ENCODE peak calls at places on chromosomes 1 and 21, in five cellular contexts. S is A673, W is fibroblast of lung, G is AG04450, U is colonic mucosa. R is an unnamed sample.

GRCh38 chr1:17691147-17691634 is 63.9 kb upstream of the ACTL8 start:
- DNase-seq in S (no peak), W (no peak), G (no peak), U (no peak), R (no peak)

GRCh38 chr21:46084709-46085108 is 13.2 kb upstream of the COL6A2 start:
- DNase-seq in S (no peak), W (no peak), G (no peak), U (no peak), R (no peak)

GRCh38 chr1:26126321-26127084 is 14.9 kb downstream of the PDIK1L start:
- DNase-seq in S (peak; percentile 42), W (peak; percentile 70), G (no peak), U (peak; percentile 73), R (no peak)

GRCh38 chr1:234631721-234632125 is 21.7 kb upstream of the IRF2BP2 start:
- DNase-seq in S (peak; percentile 5), W (peak; percentile 95), G (no peak), U (peak; percentile 11), R (no peak)

GRCh38 chr1:180507826-180508724 is 5.7 kb upstream of the ACBD6 start:
- DNase-seq in S (peak; percentile 29), W (peak; percentile 77), G (peak; percentile 85), U (no peak), R (no peak)

GRCh38 chr1:87428883-87429282 is 100.2 kb downstream of the LMO4 start:
- DNase-seq in S (no peak), W (no peak), G (no peak), U (no peak), R (no peak)

GRCh38 chr1:77126309-77126708 is 92.9 kb downstream of the PIGK start:
- DNase-seq in S (peak; percentile 68), W (peak; percentile 67), G (peak; percentile 46), U (no peak), R (no peak)

GRCh38 chr1:119898520-119898919 is 2.2 kb upstream of the ADAM30 start:
- DNase-seq in S (no peak), W (no peak), G (no peak), U (no peak), R (no peak)

GRCh38 chr1:168918860-168919741 is 187.4 kb upstream of the ATP1B1 start:
- DNase-seq in S (no peak), W (no peak), G (no peak), U (no peak), R (no peak)

GRCh38 chr1:202279806-202280205 is 61.9 kb downstream of the UBE2T start:
- DNase-seq in S (no peak), W (peak; percentile 52), G (no peak), U (no peak), R (no peak)

GRCh38 chr1:30923597-30923996 is 15.0 kb upstream of the SDC3 start:
- DNase-seq in S (no peak), W (peak; percentile 70), G (no peak), U (no peak), R (no peak)

GRCh38 chr21:45542242-45542666 is at the start of gene SLC19A1:
- DNase-seq in S (peak; percentile 82), W (peak; percentile 47), G (no peak), U (peak; percentile 60), R (peak; percentile 84)

GRCh38 chr21:45419162-45419561 is 14.2 kb downstream of the COL18A1 start:
- DNase-seq in S (no peak), W (no peak), G (no peak), U (no peak), R (no peak)

GRCh38 chr1:109971559-109971958 is 13.0 kb upstream of the AHCYL1 start:
- DNase-seq in S (no peak), W (no peak), G (no peak), U (no peak), R (no peak)

GRCh38 chr1:33388989-33389771 is 41.7 kb downstream of the PHC2 start:
- DNase-seq in S (no peak), W (peak; percentile 72), G (no peak), U (no peak), R (no peak)

GRCh38 chr21:46189959-46190490 is 5.8 kb upstream of the SPATC1L start:
- DNase-seq in S (no peak), W (no peak), G (no peak), U (peak; percentile 12), R (no peak)

GRCh38 chr1:114552106-114552639 is 29.2 kb downstream of the BCAS2 start:
- DNase-seq in S (no peak), W (no peak), G (no peak), U (no peak), R (no peak)

GRCh38 chr1:233490488-233490887 is 123.4 kb upstream of the KCNK1 start:
- DNase-seq in S (no peak), W (no peak), G (no peak), U (no peak), R (no peak)

GRCh38 chr1:118920124-118920675 is 67.9 kb downstream of the TBX15 start:
- DNase-seq in S (no peak), W (no peak), G (no peak), U (no peak), R (no peak)

GRCh38 chr1:201591981-201592380 is 53.1 kb downstream of the NAV1 start:
- DNase-seq in S (no peak), W (no peak), G (no peak), U (no peak), R (no peak)

GRCh38 chr1:152392909-152393308 is 21.2 kb downstream of the CRNN start:
- DNase-seq in S (no peak), W (peak; percentile 1), G (no peak), U (no peak), R (no peak)

GRCh38 chr1:178682429-178682828 is 42.6 kb upstream of the RALGPS2 start:
- DNase-seq in S (no peak), W (no peak), G (no peak), U (no peak), R (no peak)

GRCh38 chr1:48697066-48697707 is 79.5 kb downstream of the BEND5 start:
- DNase-seq in S (peak; percentile 69), W (no peak), G (no peak), U (peak; percentile 66), R (no peak)

DNA sequence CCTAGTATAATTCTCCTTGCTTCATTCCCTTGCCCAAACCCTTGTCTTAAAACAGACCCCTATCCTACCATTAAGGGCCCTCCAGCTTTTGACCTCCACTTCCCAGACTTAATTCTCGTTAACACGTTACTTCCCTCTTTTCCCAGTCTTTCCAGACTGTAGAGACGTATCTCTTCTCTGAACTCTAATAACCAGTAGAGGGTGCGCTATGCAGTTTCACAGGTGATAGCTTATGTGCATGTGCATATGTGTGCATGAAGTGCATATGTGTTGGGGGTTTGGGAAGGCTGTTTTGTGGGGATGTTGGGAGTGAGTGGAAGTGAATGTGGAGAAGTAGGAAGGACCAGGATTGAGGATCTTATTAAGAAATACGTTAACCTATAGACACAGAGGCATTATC is 78.1 kb upstream of the CCDC190 start:
- DNase-seq in S (no peak), W (no peak), G (no peak), U (no peak), R (no peak)
- TF ChIP-seq CTCF in S (peak; percentile 15), W (no peak), G (peak; percentile 9), U (no peak), R (no peak)

GRCh38 chr1:23803674-23804073 is 3.1 kb upstream of the GALE start:
- DNase-seq in S (no peak), W (no peak), G (no peak), U (no peak), R (no peak)

GRCh38 chr1:23801876-23802275 is 1.3 kb upstream of the GALE start:
- DNase-seq in S (no peak), W (no peak), G (no peak), U (no peak), R (no peak)

GRCh38 chr1:23805025-23805424 is 4.5 kb upstream of the GALE start:
- DNase-seq in S (no peak), W (no peak), G (no peak), U (no peak), R (no peak)

GRCh38 chr1:23801338-23801748 is 789 bp upstream of the GALE start:
- DNase-seq in S (no peak), W (no peak), G (no peak), U (no peak), R (no peak)

GRCh38 chr1:23804183-23804582 is 3.6 kb upstream of the GALE start:
- DNase-seq in S (no peak), W (no peak), G (no peak), U (no peak), R (no peak)
- TF ChIP-seq CTCF in S (peak; percentile 39), W (no peak), G (peak; percentile 28), U (no peak), R (peak; percentile 62)

GRCh38 chr21:42009018-42009830 is 936 bp downstream of the ZBTB21 start:
- DNase-seq in S (peak; percentile 40), W (peak; percentile 65), G (no peak), U (peak; percentile 56), R (no peak)
- TF ChIP-seq CTCF in S (peak; percentile 17), W (peak; percentile 18), G (peak; percentile 27), U (no peak), R (peak; percentile 51)

GRCh38 chr1:68115308-68115707 is 64.9 kb upstream of the DIRAS3 start:
- DNase-seq in S (no peak), W (no peak), G (no peak), U (no peak), R (no peak)

GRCh38 chr1:68107771-68108170 is 57.3 kb upstream of the DIRAS3 start:
- DNase-seq in S (no peak), W (peak; percentile 65), G (no peak), U (no peak), R (no peak)

GRCh38 chr1:68113961-68114360 is 63.5 kb upstream of the DIRAS3 start:
- DNase-seq in S (no peak), W (no peak), G (no peak), U (no peak), R (no peak)

GRCh38 chr1:68112835-68113243 is 62.4 kb upstream of the DIRAS3 start:
- DNase-seq in S (no peak), W (peak; percentile 95), G (peak; percentile 58), U (no peak), R (no peak)

DNA sequence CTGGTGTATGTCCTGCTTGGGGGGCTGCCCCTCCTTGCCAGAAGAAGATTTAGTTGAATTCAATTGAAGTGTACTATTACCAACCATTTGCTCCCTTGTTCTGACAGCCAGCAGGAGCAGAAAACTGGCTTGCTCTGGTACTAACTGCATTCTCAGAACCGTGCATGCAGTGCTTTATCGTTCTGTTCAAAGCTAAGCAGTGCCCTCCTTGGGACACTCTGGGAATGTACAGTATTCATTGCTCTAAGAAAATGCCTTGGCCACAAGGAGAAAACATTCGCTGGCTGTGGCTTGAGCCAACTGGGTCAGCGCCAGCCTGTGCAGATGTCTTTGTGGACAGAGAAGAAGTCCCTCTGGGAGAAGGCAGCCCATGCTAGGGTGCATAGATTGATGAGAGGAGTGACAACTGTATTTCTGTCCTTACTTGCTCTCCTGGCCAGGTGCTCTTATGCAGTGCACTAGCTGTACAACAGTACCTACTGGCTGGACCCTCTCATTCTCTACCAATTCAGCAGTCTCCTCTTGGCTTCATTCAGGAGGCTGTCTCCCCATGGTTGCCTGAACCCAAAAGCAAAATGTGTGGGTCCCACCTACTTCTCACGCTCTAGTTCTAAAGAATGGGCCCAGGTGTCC is 61.5 kb upstream of the DIRAS3 start:
- DNase-seq in S (peak; percentile 65), W (peak; percentile 93), G (peak; percentile 77), U (peak; percentile 58), R (no peak)
- TF ChIP-seq CTCF in S (peak; percentile 64), W (peak; percentile 79), G (peak; percentile 79), U (peak; percentile 44), R (peak; percentile 70)

GRCh38 chr1:6028042-6028895 is 17.4 kb upstream of the KCNAB2 start:
- DNase-seq in S (peak; percentile 27), W (no peak), G (no peak), U (peak; percentile 34), R (no peak)
- TF ChIP-seq CTCF in S (no peak), W (no peak), G (no peak), U (no peak), R (no peak)